ENCODE peak calls at places on chromosomes 2 and 18, in eight cellular contexts. One of them, this sample, is unnamed.

GRCh38 chr18:22378672-22379282 is 38.9 kb downstream of the CTAGE1 start:
- DNase-seq in endodermal cell: peak; percentile 73
- DNase-seq in IMR-90: peak; percentile 30
- DNase-seq in stomach: peak; percentile 60
- DNase-seq in endothelial cell of umbilical vein: peak; percentile 53
- DNase-seq in keratinocyte: no peak
- DNase-seq in H9: peak; percentile 41
- DNase-seq in BE2C: peak; percentile 24
- DNase-seq in this sample: no peak

GRCh38 chr2:28716265-28716865 is 35.3 kb upstream of the PPP1CB start:
- DNase-seq in endodermal cell: no peak
- DNase-seq in IMR-90: peak; percentile 98
- DNase-seq in stomach: peak; percentile 34
- DNase-seq in endothelial cell of umbilical vein: peak; percentile 88
- DNase-seq in keratinocyte: peak; percentile 46
- DNase-seq in H9: no peak
- DNase-seq in BE2C: peak; percentile 65
- DNase-seq in this sample: no peak

GRCh38 chr2:177625744-177626655 is 233.4 kb downstream of the AGPS start:
- DNase-seq in endodermal cell: no peak
- DNase-seq in IMR-90: no peak
- DNase-seq in stomach: no peak
- DNase-seq in endothelial cell of umbilical vein: peak; percentile 29
- DNase-seq in keratinocyte: no peak
- DNase-seq in H9: peak; percentile 52
- DNase-seq in BE2C: no peak
- DNase-seq in this sample: no peak

GRCh38 chr2:15253247-15253646 is 307.9 kb downstream of the NBAS start:
- DNase-seq in endodermal cell: no peak
- DNase-seq in IMR-90: no peak
- DNase-seq in stomach: no peak
- DNase-seq in endothelial cell of umbilical vein: no peak
- DNase-seq in keratinocyte: no peak
- DNase-seq in H9: no peak
- DNase-seq in BE2C: no peak
- DNase-seq in this sample: no peak

GRCh38 chr2:235080108-235080507 is 128.3 kb downstream of the SH3BP4 start:
- DNase-seq in endodermal cell: no peak
- DNase-seq in IMR-90: peak; percentile 61
- DNase-seq in stomach: no peak
- DNase-seq in endothelial cell of umbilical vein: no peak
- DNase-seq in keratinocyte: no peak
- DNase-seq in H9: no peak
- DNase-seq in BE2C: no peak
- DNase-seq in this sample: no peak

GRCh38 chr2:162301151-162301804 is 17.2 kb downstream of the IFIH1 start:
- DNase-seq in endodermal cell: peak; percentile 61
- DNase-seq in IMR-90: peak; percentile 75
- DNase-seq in stomach: peak; percentile 59
- DNase-seq in endothelial cell of umbilical vein: peak; percentile 63
- DNase-seq in keratinocyte: no peak
- DNase-seq in H9: no peak
- DNase-seq in BE2C: peak; percentile 12
- DNase-seq in this sample: peak; percentile 47

GRCh38 chr18:6734746-6735430 is 5.4 kb downstream of the ARHGAP28 start:
- DNase-seq in endodermal cell: no peak
- DNase-seq in IMR-90: peak; percentile 47
- DNase-seq in stomach: no peak
- DNase-seq in endothelial cell of umbilical vein: no peak
- DNase-seq in keratinocyte: no peak
- DNase-seq in H9: no peak
- DNase-seq in BE2C: no peak
- DNase-seq in this sample: no peak

GRCh38 chr18:54261894-54262293 is 7.4 kb upstream of the POLI start:
- DNase-seq in endodermal cell: no peak
- DNase-seq in IMR-90: no peak
- DNase-seq in stomach: no peak
- DNase-seq in endothelial cell of umbilical vein: no peak
- DNase-seq in keratinocyte: no peak
- DNase-seq in H9: no peak
- DNase-seq in BE2C: no peak
- DNase-seq in this sample: no peak

GRCh38 chr2:112749755-112750559 is 14.5 kb downstream of the CKAP2L start:
- DNase-seq in endodermal cell: peak; percentile 93
- DNase-seq in IMR-90: peak; percentile 77
- DNase-seq in stomach: peak; percentile 75
- DNase-seq in endothelial cell of umbilical vein: peak; percentile 67
- DNase-seq in keratinocyte: no peak
- DNase-seq in H9: peak; percentile 82
- DNase-seq in BE2C: peak; percentile 75
- DNase-seq in this sample: peak; percentile 87

GRCh38 chr2:12231288-12231687 is 484.9 kb downstream of the LPIN1 start:
- DNase-seq in endodermal cell: no peak
- DNase-seq in IMR-90: no peak
- DNase-seq in stomach: no peak
- DNase-seq in endothelial cell of umbilical vein: no peak
- DNase-seq in keratinocyte: no peak
- DNase-seq in H9: no peak
- DNase-seq in BE2C: no peak
- DNase-seq in this sample: no peak

GRCh38 chr2:197239434-197239833 is 71.1 kb downstream of the ANKRD44 start:
- DNase-seq in endodermal cell: no peak
- DNase-seq in IMR-90: no peak
- DNase-seq in stomach: no peak
- DNase-seq in endothelial cell of umbilical vein: no peak
- DNase-seq in keratinocyte: no peak
- DNase-seq in H9: no peak
- DNase-seq in BE2C: no peak
- DNase-seq in this sample: no peak
- H3K4me1 ChIP-seq in endodermal cell: peaks cover 2% of the 10 kb centered on the region
- H3K4me1 ChIP-seq in IMR-90: no peaks in the 10 kb centered on the region
- H3K4me1 ChIP-seq in stomach: peaks cover 59% of the 10 kb centered on the region
- H3K4me1 ChIP-seq in endothelial cell of umbilical vein: no peaks in the 10 kb centered on the region
- H3K4me1 ChIP-seq in keratinocyte: no peaks in the 10 kb centered on the region
- H3K4me1 ChIP-seq in H9: no peaks in the 10 kb centered on the region
- H3K4me1 ChIP-seq in BE2C: no peaks in the 10 kb centered on the region
- H3K4me1 ChIP-seq in this sample: peaks cover 97% of the 10 kb centered on the region

DNA sequence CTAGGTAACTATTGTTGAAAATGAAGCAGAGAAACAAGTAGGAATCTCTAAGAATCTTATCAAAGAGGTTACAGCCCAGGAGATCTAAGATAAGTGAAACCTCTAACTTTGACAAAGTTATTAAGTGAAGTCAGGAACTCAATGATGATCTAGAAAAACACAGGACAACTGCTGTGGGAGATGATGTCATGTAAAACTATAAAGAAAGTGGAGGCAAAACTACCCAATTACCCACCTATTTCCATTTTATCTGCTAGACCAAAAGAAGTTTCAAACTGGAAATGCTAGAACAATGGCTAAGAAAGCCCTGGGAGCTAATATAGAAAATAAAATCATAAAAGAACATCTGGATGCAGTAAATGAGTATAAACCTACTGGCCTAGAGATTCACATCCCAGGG is 50.3 kb downstream of the SATB2 start:
- DNase-seq in endodermal cell: no peak
- DNase-seq in IMR-90: no peak
- DNase-seq in stomach: no peak
- DNase-seq in endothelial cell of umbilical vein: no peak
- DNase-seq in keratinocyte: no peak
- DNase-seq in H9: no peak
- DNase-seq in BE2C: no peak
- DNase-seq in this sample: no peak
- H3K4me1 ChIP-seq in endodermal cell: peaks cover 12% of the 10 kb centered on the region
- H3K4me1 ChIP-seq in IMR-90: peaks cover 7% of the 10 kb centered on the region
- H3K4me1 ChIP-seq in stomach: no peaks in the 10 kb centered on the region
- H3K4me1 ChIP-seq in endothelial cell of umbilical vein: no peaks in the 10 kb centered on the region
- H3K4me1 ChIP-seq in keratinocyte: no peaks in the 10 kb centered on the region
- H3K4me1 ChIP-seq in H9: peaks cover 8% of the 10 kb centered on the region
- H3K4me1 ChIP-seq in BE2C: no peaks in the 10 kb centered on the region
- H3K4me1 ChIP-seq in this sample: no peaks in the 10 kb centered on the region

GRCh38 chr2:62302763-62303435 is 107.0 kb downstream of the B3GNT2 start:
- DNase-seq in endodermal cell: no peak
- DNase-seq in IMR-90: no peak
- DNase-seq in stomach: no peak
- DNase-seq in endothelial cell of umbilical vein: no peak
- DNase-seq in keratinocyte: no peak
- DNase-seq in H9: no peak
- DNase-seq in BE2C: no peak
- DNase-seq in this sample: no peak
- H3K4me1 ChIP-seq in endodermal cell: peaks cover 18% of the 10 kb centered on the region
- H3K4me1 ChIP-seq in IMR-90: peaks cover 3% of the 10 kb centered on the region
- H3K4me1 ChIP-seq in stomach: peaks cover 55% of the 10 kb centered on the region
- H3K4me1 ChIP-seq in endothelial cell of umbilical vein: peaks cover 35% of the 10 kb centered on the region
- H3K4me1 ChIP-seq in keratinocyte: peaks cover 14% of the 10 kb centered on the region
- H3K4me1 ChIP-seq in H9: peaks cover 17% of the 10 kb centered on the region
- H3K4me1 ChIP-seq in BE2C: peaks cover 19% of the 10 kb centered on the region
- H3K4me1 ChIP-seq in this sample: peaks cover 66% of the 10 kb centered on the region

GRCh38 chr18:58859935-58860334 is 4.7 kb upstream of the ZNF532 start:
- DNase-seq in endodermal cell: peak; percentile 77
- DNase-seq in IMR-90: no peak
- DNase-seq in stomach: no peak
- DNase-seq in endothelial cell of umbilical vein: no peak
- DNase-seq in keratinocyte: no peak
- DNase-seq in H9: no peak
- DNase-seq in BE2C: no peak
- DNase-seq in this sample: no peak
- H3K4me1 ChIP-seq in endodermal cell: peaks cover 16% of the 10 kb centered on the region
- H3K4me1 ChIP-seq in IMR-90: peaks cover 24% of the 10 kb centered on the region
- H3K4me1 ChIP-seq in stomach: peaks cover 52% of the 10 kb centered on the region
- H3K4me1 ChIP-seq in endothelial cell of umbilical vein: peaks cover 14% of the 10 kb centered on the region
- H3K4me1 ChIP-seq in keratinocyte: peaks cover 17% of the 10 kb centered on the region
- H3K4me1 ChIP-seq in H9: peaks cover 9% of the 10 kb centered on the region
- H3K4me1 ChIP-seq in BE2C: no peaks in the 10 kb centered on the region
- H3K4me1 ChIP-seq in this sample: no peaks in the 10 kb centered on the region

GRCh38 chr2:42922293-42922692 is 129.9 kb upstream of the HAAO start:
- DNase-seq in endodermal cell: no peak
- DNase-seq in IMR-90: no peak
- DNase-seq in stomach: no peak
- DNase-seq in endothelial cell of umbilical vein: no peak
- DNase-seq in keratinocyte: no peak
- DNase-seq in H9: no peak
- DNase-seq in BE2C: no peak
- DNase-seq in this sample: no peak

GRCh38 chr2:42922790-42923631 is 130.6 kb upstream of the HAAO start:
- DNase-seq in endodermal cell: peak; percentile 29
- DNase-seq in IMR-90: peak; percentile 81
- DNase-seq in stomach: no peak
- DNase-seq in endothelial cell of umbilical vein: no peak
- DNase-seq in keratinocyte: peak; percentile 46
- DNase-seq in H9: no peak
- DNase-seq in BE2C: no peak
- DNase-seq in this sample: no peak

GRCh38 chr2:42921721-42922120 is 129.3 kb upstream of the HAAO start:
- DNase-seq in endodermal cell: no peak
- DNase-seq in IMR-90: no peak
- DNase-seq in stomach: no peak
- DNase-seq in endothelial cell of umbilical vein: no peak
- DNase-seq in keratinocyte: no peak
- DNase-seq in H9: no peak
- DNase-seq in BE2C: no peak
- DNase-seq in this sample: no peak

GRCh38 chr2:42920446-42921161 is 128.2 kb upstream of the HAAO start:
- DNase-seq in endodermal cell: no peak
- DNase-seq in IMR-90: no peak
- DNase-seq in stomach: no peak
- DNase-seq in endothelial cell of umbilical vein: no peak
- DNase-seq in keratinocyte: no peak
- DNase-seq in H9: no peak
- DNase-seq in BE2C: no peak
- DNase-seq in this sample: no peak

DNA sequence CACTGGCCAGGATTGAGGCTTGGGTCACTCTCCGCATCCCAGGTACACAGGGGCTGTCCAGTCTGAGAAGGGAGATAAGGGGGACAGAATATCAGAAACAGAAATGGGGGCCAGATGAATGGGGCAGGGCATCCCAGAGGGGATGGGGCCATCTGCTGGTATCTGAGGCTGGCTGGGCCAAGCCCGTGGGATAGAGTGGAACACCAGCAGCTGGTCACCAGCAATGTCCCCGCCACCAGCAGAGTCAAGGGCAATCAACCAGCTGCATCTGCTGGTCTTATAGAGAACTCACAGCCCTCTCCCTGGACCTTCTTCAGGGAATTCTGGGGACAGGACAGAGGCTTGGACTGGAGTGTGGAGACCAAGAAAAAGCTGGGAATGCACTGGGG is 128.8 kb upstream of the HAAO start:
- DNase-seq in endodermal cell: no peak
- DNase-seq in IMR-90: no peak
- DNase-seq in stomach: no peak
- DNase-seq in endothelial cell of umbilical vein: no peak
- DNase-seq in keratinocyte: no peak
- DNase-seq in H9: no peak
- DNase-seq in BE2C: no peak
- DNase-seq in this sample: no peak
- H3K4me1 ChIP-seq in endodermal cell: peaks cover 35% of the 10 kb centered on the region
- H3K4me1 ChIP-seq in IMR-90: peaks cover 43% of the 10 kb centered on the region
- H3K4me1 ChIP-seq in stomach: peaks cover 43% of the 10 kb centered on the region
- H3K4me1 ChIP-seq in endothelial cell of umbilical vein: peaks cover 53% of the 10 kb centered on the region
- H3K4me1 ChIP-seq in keratinocyte: peaks cover 49% of the 10 kb centered on the region
- H3K4me1 ChIP-seq in H9: peaks cover 7% of the 10 kb centered on the region
- H3K4me1 ChIP-seq in BE2C: peaks cover 4% of the 10 kb centered on the region
- H3K4me1 ChIP-seq in this sample: no peaks in the 10 kb centered on the region